ENCODE peak calls at places on chromosome 1, in nine cellular contexts. R is hepatocyte, S is Karpas-422, Z is fibroblast of lung, C is IMR-90, J is trophoblast cell, E is A549, O is H9, M is PC-3. F is an unnamed sample. For H3K9me3, the result is how much of the 10 kb centered on the place peaks cover.

GRCh38 chr1:69278923-69279322 is 288.8 kb upstream of the LRRC7 start:
- DNase-seq in S (no peak), C (no peak), M (no peak), E (no peak), J (no peak), O (no peak), Z (no peak), R (no peak), F (no peak)

GRCh38 chr1:41931578-41931977 is 12.9 kb upstream of the HIVEP3 start:
- DNase-seq in S (no peak), J (no peak), E (no peak), C (no peak), M (no peak), O (no peak), R (no peak), Z (no peak), F (no peak)

GRCh38 chr1:91753878-91754277 is 132.1 kb downstream of the TGFBR3 start:
- DNase-seq in C (no peak), E (no peak), S (no peak), O (no peak), Z (peak), M (no peak), J (no peak), R (no peak), F (no peak)

GRCh38 chr1:22332795-22333499 is 118.7 kb upstream of the ZBTB40 start:
- DNase-seq in E (peak), C (no peak), Z (no peak), M (peak), O (no peak), S (no peak), R (no peak), J (peak), F (no peak)

GRCh38 chr1:16053781-16054502 is 10.4 kb downstream of the CLCNKB start:
- DNase-seq in Z (no peak), S (no peak), C (no peak), R (no peak), J (no peak), E (no peak), M (no peak), O (no peak), F (no peak)

GRCh38 chr1:66998972-66999371 is 55.0 kb downstream of the SLC35D1 start:
- DNase-seq in O (no peak), C (peak), E (no peak), J (no peak), S (no peak), R (no peak), Z (peak), M (no peak), F (no peak)

GRCh38 chr1:119286587-119287181 is 81.9 kb upstream of the HAO2 start:
- DNase-seq in J (peak), O (peak), R (peak), Z (peak), S (peak), E (peak), C (peak), M (peak), F (no peak)

GRCh38 chr1:59122527-59122926 is 174.4 kb upstream of the FGGY start:
- DNase-seq in M (no peak), R (no peak), J (no peak), E (no peak), O (no peak), Z (no peak), C (no peak), S (no peak), F (no peak)

GRCh38 chr1:40197656-40198055 is 36.5 kb downstream of the RLF start:
- DNase-seq in R (no peak), Z (no peak), M (peak), J (no peak), E (no peak), O (no peak), C (no peak), S (peak), F (no peak)

GRCh38 chr1:78836736-78837135 is 169.8 kb downstream of the ADGRL4 start:
- DNase-seq in S (no peak), C (no peak), E (no peak), M (no peak), Z (no peak), J (no peak), R (no peak), O (no peak), F (no peak)

DNA sequence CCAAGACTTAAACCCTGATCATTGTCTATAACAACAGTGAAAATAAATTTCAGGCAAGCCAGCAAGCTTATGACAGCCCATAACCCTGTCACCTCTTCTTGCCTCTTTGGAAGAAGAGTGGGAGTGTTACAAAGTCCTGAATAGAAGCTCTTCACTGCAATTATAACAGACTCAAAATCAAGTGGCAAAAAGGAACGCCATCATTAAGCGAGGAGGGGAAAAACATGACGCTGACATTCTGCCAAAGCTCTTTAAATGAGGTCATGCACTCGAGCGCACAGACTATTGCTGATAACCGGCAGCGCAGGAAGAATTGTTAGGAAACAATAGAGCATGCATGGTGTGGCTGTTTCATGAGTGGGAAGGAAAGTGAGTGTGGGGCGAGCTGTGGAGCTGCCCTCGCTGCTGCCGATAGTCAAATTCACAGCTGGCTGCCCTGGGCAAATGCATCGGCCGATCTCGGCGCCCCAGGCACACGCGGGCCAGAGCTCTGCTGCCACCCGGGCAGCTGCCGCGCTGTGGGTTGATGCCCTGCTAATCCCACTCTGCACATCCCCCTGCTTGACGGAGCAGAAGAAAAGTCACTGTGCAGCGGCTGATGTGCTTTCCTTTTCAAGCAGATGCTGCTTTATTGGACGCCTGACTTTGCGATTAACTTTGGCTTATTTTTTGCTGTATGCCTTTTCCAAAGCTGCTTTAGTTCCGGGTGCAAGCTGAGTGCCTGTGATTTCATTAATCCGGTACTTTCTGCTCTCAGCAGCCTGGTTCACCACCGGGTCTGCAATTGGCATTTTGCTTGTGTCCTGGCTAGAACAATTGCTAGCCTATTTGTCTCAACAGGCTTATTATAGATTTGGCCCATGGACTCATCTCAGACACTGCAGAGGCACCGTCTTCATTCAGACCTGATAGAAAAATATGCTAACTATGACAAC is 102.4 kb upstream of the ST6GALNAC5 start:
- DNase-seq in S (no peak), M (no peak), J (peak), Z (peak), R (no peak), E (no peak), C (no peak), O (no peak), F (no peak)
- H3K9me3 ChIP-seq in S (under half), M (under half), J (under half), Z (under half), R (under half), E (under half), C (under half), O (under half), F (under half)

GRCh38 chr1:53068314-53069084 is 6.5 kb downstream of the PODN start:
- DNase-seq in J (peak), C (no peak), M (no peak), S (no peak), Z (no peak), E (no peak), R (no peak), O (no peak), F (no peak)
- H3K4me2 ChIP-seq in J (no peak), C (no peak), M (no peak), S (no peak), Z (no peak), E (no peak), R (no peak), O (no peak), F (no peak)

DNA sequence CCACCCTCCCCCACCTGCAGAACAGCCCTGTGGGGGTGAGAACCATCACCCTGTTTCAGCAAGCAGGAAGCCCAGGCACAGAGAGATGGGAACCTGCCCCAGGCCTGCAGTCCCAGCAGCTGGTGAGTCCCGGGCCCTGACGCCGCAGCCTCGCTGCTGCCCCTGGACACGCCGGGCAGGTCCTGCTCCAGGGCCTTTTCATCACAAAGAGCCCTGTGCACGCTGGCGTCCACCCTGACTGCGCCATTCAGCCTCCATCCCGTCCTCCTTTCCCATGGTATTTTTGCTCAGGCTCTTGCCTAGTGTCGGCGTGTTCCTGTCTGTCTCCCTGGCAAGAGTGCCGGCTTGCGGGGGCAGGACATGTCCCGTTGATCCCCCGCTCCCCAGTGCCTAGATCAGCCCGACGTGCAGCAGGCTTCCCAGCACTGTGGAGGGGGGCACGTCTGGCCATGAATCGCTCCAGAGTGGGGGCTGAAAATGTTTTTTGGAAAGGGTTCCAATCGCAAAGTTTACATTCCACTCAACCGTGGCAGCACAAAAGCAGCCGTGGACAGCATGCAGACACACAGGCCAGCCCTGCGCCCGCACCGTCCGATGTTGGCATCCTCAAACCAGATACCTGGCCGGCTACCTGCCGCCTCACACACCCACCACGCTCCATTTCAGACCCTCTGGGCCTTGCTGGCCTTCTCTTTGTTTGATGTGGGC is 6.3 kb upstream of the TTC34 start:
- DNase-seq in O (no peak), J (no peak), Z (no peak), S (no peak), C (no peak), R (no peak), E (no peak), M (no peak), F (no peak)
- H3K9me3 ChIP-seq in O (half or more), J (half or more), Z (under half), S (under half), C (half or more), R (under half), E (under half), M (under half), F (under half)

DNA sequence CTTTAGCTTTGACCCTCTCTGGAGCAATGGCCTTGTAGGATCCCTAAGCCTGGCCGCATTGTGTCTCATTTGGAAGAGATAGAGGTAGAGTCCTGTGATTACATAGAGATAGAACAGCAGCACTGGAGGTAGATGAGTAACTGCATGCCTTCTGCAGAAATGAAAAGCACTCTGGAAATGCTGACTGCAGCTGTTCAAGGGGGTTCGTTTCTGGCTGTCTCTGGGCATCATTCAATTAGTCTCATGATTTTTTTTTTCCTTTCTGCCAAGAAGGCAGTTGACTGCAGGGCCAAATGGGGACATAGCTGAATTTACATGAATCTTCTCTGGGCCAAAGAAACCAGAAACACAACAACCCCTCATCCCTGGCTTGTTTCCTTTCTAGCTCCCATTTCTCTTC is 28.1 kb upstream of the SNX27 start:
- DNase-seq in O (no peak), R (no peak), J (peak), M (no peak), Z (no peak), E (no peak), S (no peak), C (no peak), F (no peak)
- H3K4me2 ChIP-seq in O (no peak), R (no peak), J (no peak), M (no peak), Z (no peak), E (no peak), S (no peak), C (no peak), F (peak)

GRCh38 chr1:182041615-182042014 is 19.9 kb downstream of the ZNF648 start:
- DNase-seq in O (no peak), C (no peak), J (peak), E (no peak), R (no peak), M (no peak), Z (no peak), S (no peak), F (no peak)
- H3K9me3 ChIP-seq in O (under half), C (under half), J (under half), E (under half), R (under half), M (under half), Z (under half), S (under half), F (under half)

GRCh38 chr1:3593745-3594144 is 17.6 kb downstream of the MEGF6 start:
- DNase-seq in J (no peak), R (no peak), O (no peak), Z (no peak), C (no peak), E (no peak), M (no peak), S (no peak), F (no peak)
- H3K4me2 ChIP-seq in J (no peak), R (no peak), O (no peak), Z (no peak), C (no peak), E (no peak), M (no peak), S (no peak), F (no peak)

DNA sequence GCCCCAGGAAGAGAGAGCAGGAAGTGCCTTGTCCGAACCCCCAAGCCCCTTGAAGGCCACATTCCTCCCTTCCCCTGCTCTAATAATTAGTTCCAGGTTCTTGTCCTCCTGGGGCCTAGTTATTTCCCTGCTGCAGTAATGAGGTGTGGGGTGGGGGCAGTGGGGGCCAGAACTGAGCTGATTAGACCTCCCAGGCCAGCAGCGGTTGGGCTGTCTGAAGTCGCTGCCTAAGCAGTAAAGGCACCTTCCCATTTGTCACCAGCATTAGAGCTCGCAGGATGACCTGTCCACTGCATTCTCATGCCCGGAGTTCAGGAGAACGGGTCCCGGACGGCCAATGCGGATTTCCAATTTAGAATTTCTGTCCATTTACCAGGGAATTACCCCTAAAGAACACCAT is 186.6 kb upstream of the CSF3R start:
- DNase-seq in J (no peak), S (no peak), O (no peak), M (no peak), R (no peak), Z (no peak), C (no peak), E (no peak), F (no peak)
- H3K9me3 ChIP-seq in J (under half), S (under half), O (under half), M (under half), R (under half), Z (under half), C (under half), E (under half), F (under half)